ENCODE peak calls at places on chromosomes 6 and 20, in five cellular contexts. J is heart left ventricle, V is astrocyte of the spinal cord, W is adrenal gland, Y is foreskin fibroblast. I is an unnamed sample.

GRCh38 chr6:7129360-7129759 is 21.6 kb downstream of the RREB1 start:
- DNase-seq in W (no peak), V (no peak), Y (no peak), J (no peak), I (no peak)

GRCh38 chr20:45343867-45344721 is 4.1 kb downstream of the SDC4 start:
- DNase-seq in V (peak), J (peak), Y (peak), W (peak), I (no peak)

GRCh38 chr6:162344301-162344700 is 383.3 kb downstream of the PRKN start:
- DNase-seq in W (no peak), Y (peak), V (no peak), J (no peak), I (no peak)

GRCh38 chr6:3727593-3728108 is 23.9 kb downstream of the PXDC1 start:
- DNase-seq in W (no peak), Y (no peak), V (no peak), J (no peak), I (no peak)

GRCh38 chr6:152636675-152637421 is at the start of gene SYNE1:
- DNase-seq in V (peak), W (peak), J (peak), Y (peak), I (peak)

GRCh38 chr20:33092361-33092760 is 12.9 kb downstream of the BPIFB4 start:
- DNase-seq in W (no peak), V (no peak), Y (no peak), J (no peak), I (no peak)

GRCh38 chr6:34834789-34835518 is 43.1 kb downstream of the BLTP3A start:
- DNase-seq in V (no peak), J (no peak), Y (peak), W (no peak), I (no peak)

GRCh38 chr20:12687476-12687875 is 321.3 kb upstream of the SPTLC3 start:
- DNase-seq in J (no peak), Y (no peak), W (no peak), V (no peak), I (no peak)

GRCh38 chr6:44609051-44609612 is 221.6 kb downstream of the CDC5L start:
- DNase-seq in V (no peak), W (no peak), Y (no peak), J (no peak), I (no peak)

GRCh38 chr20:10217517-10218410 is 866 bp upstream of the SNAP25 start:
- DNase-seq in J (no peak), V (peak), Y (peak), W (peak), I (peak)

GRCh38 chr20:48012401-48012974 is 227.2 kb upstream of the SULF2 start:
- DNase-seq in W (no peak), Y (peak), V (peak), J (no peak), I (no peak)

GRCh38 chr20:19544684-19545083 is 213.4 kb upstream of the RIN2 start:
- DNase-seq in V (no peak), W (no peak), Y (no peak), J (no peak), I (no peak)
- TF ChIP-seq CTCF in V (no peak), W (no peak), Y (no peak), J (no peak), I (no peak)

DNA sequence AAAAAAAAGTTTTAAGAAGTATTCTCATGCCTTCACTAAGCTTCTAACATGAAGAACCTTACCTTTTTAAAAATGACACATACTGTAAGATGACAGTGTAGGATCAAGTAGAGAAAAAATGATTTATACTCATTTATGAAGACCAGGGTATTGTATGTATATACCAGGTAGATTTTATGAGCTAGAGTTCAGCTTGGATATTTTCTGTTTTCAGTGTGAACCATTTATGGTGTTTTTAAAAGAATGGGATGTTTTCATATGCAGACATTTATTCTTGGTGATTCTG is 24.4 kb downstream of the DUSP22 start:
- DNase-seq in W (no peak), J (no peak), Y (no peak), V (no peak), I (no peak)
- TF ChIP-seq CTCF in W (no peak), J (no peak), Y (no peak), V (no peak), I (no peak)

DNA sequence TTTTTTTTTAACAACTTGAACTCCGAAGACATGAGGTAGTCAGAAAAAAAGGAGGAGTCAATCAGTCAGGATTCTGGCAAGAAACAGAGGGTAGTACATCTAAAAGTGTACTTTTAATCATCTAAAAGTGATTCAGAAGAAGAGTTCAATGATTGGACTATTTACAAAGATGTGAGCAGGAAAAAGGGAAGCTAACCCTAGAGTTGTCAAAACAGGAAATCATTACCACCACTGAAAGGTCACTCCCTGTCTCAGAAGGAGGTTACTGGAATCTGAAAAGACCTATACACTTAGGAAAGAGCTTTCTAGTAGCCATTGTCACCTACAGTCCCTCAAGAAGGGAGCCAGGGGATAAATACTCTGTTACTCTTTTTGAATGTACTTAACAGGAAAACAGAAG is 16.7 kb upstream of the LMBRD1 start:
- DNase-seq in J (no peak), V (no peak), Y (no peak), W (no peak), I (no peak)
- TF ChIP-seq CTCF in J (no peak), V (no peak), Y (no peak), W (no peak), I (no peak)

GRCh38 chr6:157405986-157406385 is 25.0 kb downstream of the ZDHHC14 start:
- DNase-seq in J (no peak), W (no peak), V (peak), Y (peak), I (no peak)

GRCh38 chr6:157403684-157404051 is 22.7 kb downstream of the ZDHHC14 start:
- DNase-seq in Y (no peak), V (no peak), J (no peak), W (no peak), I (no peak)

GRCh38 chr6:157407637-157408036 is 26.6 kb downstream of the ZDHHC14 start:
- DNase-seq in Y (no peak), W (no peak), J (no peak), V (no peak), I (no peak)

GRCh38 chr6:157410088-157410487 is 29.1 kb downstream of the ZDHHC14 start:
- DNase-seq in Y (peak), J (no peak), V (peak), W (no peak), I (no peak)

DNA sequence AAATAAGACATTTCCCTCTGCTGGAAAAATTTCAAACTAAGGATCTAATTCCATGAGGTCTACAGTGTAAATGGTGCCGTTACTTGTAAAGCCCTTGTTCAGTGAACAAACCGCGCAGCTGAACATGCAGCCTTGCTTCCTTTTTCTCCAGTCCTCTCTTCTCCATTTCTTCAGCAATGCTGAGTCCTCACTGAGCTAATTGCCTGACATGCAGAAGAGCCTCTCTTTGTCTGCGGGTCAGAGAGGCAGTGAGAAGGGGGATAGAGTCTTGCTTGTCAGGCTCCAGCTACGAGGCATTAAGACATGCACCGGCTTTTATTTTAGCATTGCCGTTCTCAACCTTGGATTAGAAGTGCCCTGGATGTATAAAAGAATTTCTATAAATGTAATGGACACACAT is 25.7 kb downstream of the ZDHHC14 start:
- DNase-seq in J (no peak), W (no peak), V (no peak), Y (no peak), I (no peak)
- TF ChIP-seq CTCF in J (no peak), W (no peak), V (no peak), Y (no peak), I (no peak)

GRCh38 chr20:61458146-61458746 is 206.2 kb downstream of the CDH4 start:
- DNase-seq in V (no peak), Y (no peak), J (no peak), W (no peak), I (no peak)

GRCh38 chr20:61461459-61461858 is 209.4 kb downstream of the CDH4 start:
- DNase-seq in Y (no peak), W (no peak), J (no peak), V (no peak), I (no peak)

GRCh38 chr20:61459705-61460104 is 207.6 kb downstream of the CDH4 start:
- DNase-seq in V (no peak), J (no peak), W (no peak), Y (no peak), I (no peak)

GRCh38 chr20:61459266-61459665 is 207.2 kb downstream of the CDH4 start:
- DNase-seq in V (no peak), W (no peak), Y (no peak), J (no peak), I (no peak)

GRCh38 chr20:61460261-61461047 is 208.4 kb downstream of the CDH4 start:
- DNase-seq in J (no peak), V (no peak), Y (no peak), W (no peak), I (no peak)
- TF ChIP-seq CTCF in J (no peak), V (no peak), Y (no peak), W (no peak), I (no peak)

GRCh38 chr6:164991573-164991972 is 317.8 kb downstream of the C6orf118 start:
- DNase-seq in Y (no peak), V (no peak), J (no peak), W (no peak), I (no peak)
- TF ChIP-seq CTCF in Y (no peak), V (no peak), J (no peak), W (no peak), I (no peak)

I was measured in endothelial cell.